ENCODE peak calls at places on chromosomes 6 and 20, in four cellular contexts. F is K562, P is GM12878, M is HepG2. Y is an unnamed sample.

GRCh38 chr6:18350271-18350670 is 36.9 kb upstream of the RNF144B start:
- DNase-seq in F (no peak), P (no peak), M (no peak), Y (no peak)

GRCh38 chr6:2871102-2871501 is 29.4 kb upstream of the SERPINB1 start:
- DNase-seq in F (no peak), P (no peak), M (no peak), Y (no peak)

GRCh38 chr20:41047975-41048305 is 19.3 kb downstream of the TOP1 start:
- DNase-seq in F (no peak), P (no peak), M (no peak), Y (no peak)

GRCh38 chr20:1121439-1121838 is 3.0 kb downstream of the PSMF1 start:
- DNase-seq in F (peak; percentile 35), P (no peak), M (no peak), Y (no peak)

GRCh38 chr6:106223300-106223930 is 102.1 kb downstream of the ATG5 start:
- DNase-seq in F (peak; percentile 13), P (peak; percentile 52), M (peak; percentile 46), Y (no peak)

GRCh38 chr20:18632196-18632789 is 44.4 kb downstream of the DTD1 start:
- DNase-seq in F (peak; percentile 48), P (no peak), M (peak; percentile 72), Y (peak; percentile 50)

GRCh38 chr6:12163744-12164507 is 126.2 kb upstream of the EDN1 start:
- DNase-seq in F (no peak), P (no peak), M (no peak), Y (no peak)

GRCh38 chr20:2688041-2688591 is 4.5 kb upstream of the EBF4 start:
- DNase-seq in F (peak; percentile 62), P (no peak), M (no peak), Y (peak; percentile 77)

GRCh38 chr6:145310116-145310515 is 425.2 kb downstream of the EPM2A start:
- DNase-seq in F (no peak), P (no peak), M (no peak), Y (no peak)

GRCh38 chr6:127606131-127606562 is 29.2 kb downstream of the C6orf58 start:
- DNase-seq in F (no peak), P (no peak), M (peak; percentile 44), Y (peak; percentile 59)

GRCh38 chr6:16519265-16520242 is 241.7 kb downstream of the ATXN1 start:
- DNase-seq in F (no peak), P (no peak), M (peak; percentile 86), Y (no peak)

GRCh38 chr6:35262596-35262995 is 3.1 kb downstream of the ZNF76 start:
- DNase-seq in F (no peak), P (no peak), M (no peak), Y (no peak)

GRCh38 chr6:91678679-91679078 is 1091.8 kb upstream of the MAP3K7 start:
- DNase-seq in F (no peak), P (no peak), M (no peak), Y (no peak)

GRCh38 chr6:56046576-56046975 is 171.2 kb upstream of the BMP5 start:
- DNase-seq in F (no peak), P (no peak), M (no peak), Y (no peak)

GRCh38 chr20:50309280-50309763 is 118.7 kb downstream of the CEBPB start:
- DNase-seq in F (no peak), P (no peak), M (no peak), Y (no peak)

GRCh38 chr6:116210750-116211425 is 43.0 kb downstream of the TSPYL4 start:
- DNase-seq in F (no peak), P (no peak), M (no peak), Y (no peak)

GRCh38 chr20:45872626-45873025 is 8.4 kb upstream of the ZSWIM1 start:
- DNase-seq in F (no peak), P (no peak), M (peak; percentile 45), Y (no peak)

GRCh38 chr20:40966516-40967185 is 62.0 kb upstream of the TOP1 start:
- DNase-seq in F (no peak), P (no peak), M (no peak), Y (peak; percentile 27)

GRCh38 chr6:17281100-17281496 is at the start of gene RBM24:
- DNase-seq in F (no peak), P (no peak), M (peak; percentile 66), Y (peak; percentile 82)

GRCh38 chr6:551829-552350 is 105.0 kb downstream of the HUS1B start:
- DNase-seq in F (no peak), P (no peak), M (no peak), Y (no peak)

GRCh38 chr6:125598422-125598821 is 151.0 kb upstream of the HEY2 start:
- DNase-seq in F (peak; percentile 20), P (no peak), M (no peak), Y (no peak)

GRCh38 chr20:7171911-7172310 is 404.4 kb downstream of the BMP2 start:
- DNase-seq in F (no peak), P (no peak), M (no peak), Y (no peak)

GRCh38 chr6:2245954-2246863 is 804 bp upstream of the GMDS start:
- DNase-seq in F (peak; percentile 68), P (no peak), M (peak; percentile 93), Y (no peak)

GRCh38 chr20:20734475-20734948 is 22.1 kb upstream of the RALGAPA2 start:
- DNase-seq in F (no peak), P (peak; percentile 49), M (no peak), Y (no peak)

GRCh38 chr20:14536738-14537137 is 199.3 kb upstream of the FLRT3 start:
- DNase-seq in F (no peak), P (no peak), M (no peak), Y (no peak)

GRCh38 chr6:111596784-111597183 is 8.9 kb downstream of the TRAF3IP2 start:
- DNase-seq in F (no peak), P (no peak), M (no peak), Y (no peak)

GRCh38 chr20:4131911-4132310 is 116.6 kb upstream of the RNF24 start:
- DNase-seq in F (no peak), P (no peak), M (no peak), Y (no peak)

GRCh38 chr20:324177-325042 is 942 bp upstream of the SOX12 start:
- DNase-seq in F (peak; percentile 82), P (no peak), M (peak; percentile 89), Y (peak; percentile 95)

GRCh38 chr6:11918021-11918738 is 93.9 kb upstream of the HIVEP1 start:
- DNase-seq in F (peak; percentile 75), P (no peak), M (no peak), Y (no peak)

DNA sequence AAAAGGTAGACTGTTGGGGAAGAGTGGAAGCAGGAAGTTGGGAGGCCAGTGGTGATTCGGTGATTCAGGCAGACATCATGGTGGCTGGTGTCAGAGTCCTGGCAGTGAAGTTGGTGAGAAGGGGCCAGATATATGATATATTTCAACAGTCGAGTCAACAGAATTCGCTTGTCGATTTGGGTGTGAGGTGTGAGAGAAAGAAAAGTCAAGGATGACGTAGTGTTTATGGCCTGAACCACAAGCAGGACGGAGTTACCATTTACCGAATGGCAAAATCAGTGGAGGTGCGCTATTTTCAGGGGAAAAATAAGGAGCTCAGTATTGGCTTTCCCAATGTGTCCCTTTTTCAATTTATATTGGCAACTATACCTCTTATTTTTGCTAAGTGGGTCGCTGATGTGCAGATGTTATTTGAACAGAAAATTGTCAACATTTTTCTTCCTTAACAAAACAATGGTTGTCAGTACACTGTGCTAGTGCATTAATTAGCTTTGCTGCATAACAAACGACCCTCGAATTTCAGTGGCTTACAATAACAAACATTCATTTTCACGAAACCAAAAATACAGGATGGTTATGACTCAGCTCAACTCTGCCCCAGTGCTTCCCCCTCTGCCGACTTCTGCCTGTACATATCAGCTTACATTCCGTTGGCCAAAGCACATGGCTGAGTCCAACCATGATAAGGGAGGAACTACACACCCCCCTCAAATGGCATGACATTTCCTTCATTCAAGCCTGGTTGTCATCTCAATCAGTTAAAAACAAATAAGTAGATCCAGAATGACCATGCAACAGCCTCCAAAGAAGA is 255.0 kb upstream of the ZFP64 start:
- DNase-seq in F (peak; percentile 9), P (no peak), M (no peak), Y (no peak)
- TF ChIP-seq SRF in F (no peak), P (no peak), M (no peak), Y (no peak)

GRCh38 chr20:32050851-32051556 is 1.0 kb upstream of the HCK start:
- DNase-seq in F (no peak), P (no peak), M (no peak), Y (peak; percentile 69)

GRCh38 chr20:32052792-32053362 is 835 bp downstream of the HCK start:
- DNase-seq in F (no peak), P (no peak), M (no peak), Y (peak; percentile 70)

GRCh38 chr20:32051720-32052089 is 337 bp upstream of the HCK start:
- DNase-seq in F (no peak), P (no peak), M (no peak), Y (no peak)

GRCh38 chr20:32053648-32054047 is 1.6 kb downstream of the HCK start:
- DNase-seq in F (no peak), P (no peak), M (no peak), Y (no peak)

DNA sequence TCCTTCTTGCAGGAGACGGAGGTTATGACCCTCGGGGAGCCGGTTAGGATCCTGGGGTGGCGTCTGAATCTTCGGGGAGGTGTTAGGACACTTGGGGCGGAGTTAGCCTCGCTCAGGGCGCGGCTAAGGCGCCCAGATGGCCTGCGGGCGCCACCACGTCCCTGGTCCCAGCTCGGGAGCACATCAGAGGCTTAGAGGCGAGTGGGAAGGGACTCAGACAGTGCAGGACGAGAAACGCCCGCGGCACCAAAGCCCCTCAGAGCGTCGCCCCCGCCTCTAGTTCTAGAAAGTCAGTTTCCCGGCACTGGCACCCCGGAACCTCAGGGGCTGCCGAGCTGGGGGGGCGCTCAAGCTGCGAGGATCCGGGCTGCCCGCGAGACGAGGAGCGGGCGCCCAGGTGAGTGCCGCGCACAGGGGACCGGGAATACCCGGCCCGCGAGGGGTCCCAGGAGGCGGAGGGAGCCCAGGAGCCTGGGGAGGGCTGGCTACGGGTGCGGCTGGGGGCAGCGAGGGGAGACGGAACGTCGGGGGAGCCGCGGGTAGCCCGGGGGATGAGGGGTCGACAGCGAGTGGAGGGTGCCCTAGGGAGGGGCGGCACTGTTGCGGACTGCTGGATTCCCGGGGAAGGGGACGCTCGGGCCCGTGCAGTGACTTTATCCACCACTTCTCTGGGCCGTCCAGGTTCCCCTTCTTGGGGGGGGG is at the start of gene HCK:
- DNase-seq in F (no peak), P (no peak), M (no peak), Y (peak; percentile 58)
- TF ChIP-seq TAF1 in F (no peak), P (peak; percentile 38), M (no peak), Y (no peak)

DNA sequence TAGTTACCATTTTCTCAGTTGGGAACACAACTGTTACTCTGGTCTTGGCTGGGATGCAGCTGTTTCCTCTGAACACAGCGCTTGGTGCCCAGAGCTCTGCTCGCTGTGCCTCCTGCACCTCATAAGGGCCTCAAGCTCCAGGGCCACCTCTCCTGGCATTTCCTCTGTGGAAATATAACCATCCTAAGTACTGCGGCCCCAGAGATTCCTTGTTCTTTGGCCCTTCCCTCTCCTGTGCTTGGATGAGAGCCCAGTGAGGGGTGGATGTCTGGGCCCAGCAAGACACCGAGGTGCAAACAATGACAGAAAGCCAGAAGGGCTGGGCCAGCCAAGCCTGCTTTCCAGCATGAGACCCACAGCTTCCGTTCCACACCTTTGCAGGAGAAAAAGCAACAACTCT is 169.9 kb upstream of the CST7 start:
- DNase-seq in F (no peak), P (no peak), M (no peak), Y (no peak)
- TF ChIP-seq SRF in F (no peak), P (no peak), M (no peak), Y (no peak)

DNA sequence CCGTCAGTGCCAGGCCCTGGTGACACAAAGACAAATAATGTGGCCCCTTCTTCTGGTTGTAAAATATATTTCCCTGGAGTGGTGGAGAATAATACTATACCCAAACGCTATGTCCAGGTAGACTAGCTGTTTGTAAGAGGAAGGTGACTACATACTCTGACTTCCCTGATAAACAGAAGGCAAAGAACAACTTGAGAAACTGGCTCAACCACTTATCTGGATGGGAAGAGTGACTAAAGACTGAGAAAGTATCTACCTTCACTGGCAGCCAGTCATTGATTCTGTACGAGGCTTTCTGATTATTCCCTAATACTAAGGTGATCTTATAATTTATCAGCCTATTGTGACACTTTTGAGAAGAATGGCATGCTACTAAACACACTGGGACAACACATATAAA is 569.7 kb downstream of the EPHA7 start:
- DNase-seq in F (no peak), P (no peak), M (no peak), Y (no peak)
- TF ChIP-seq TAF1 in F (no peak), P (no peak), M (no peak), Y (no peak)

Y was measured in H1.